ENCODE peak calls at places on chromosomes 16 and 17, in five cellular contexts. H is lower leg skin, V is uterus, W is GM12892, O is sigmoid colon. S is an unnamed sample.

GRCh38 chr17:65627892-65628622 is 66.6 kb upstream of the AXIN2 start:
- DNase-seq in W (no peak), V (peak; percentile 31), H (no peak), O (peak; percentile 79), S (peak; percentile 64)

GRCh38 chr16:56355786-56356275 is 69.5 kb downstream of the AMFR start:
- DNase-seq in H (no peak), V (peak; percentile 11), W (no peak), O (peak; percentile 64), S (no peak)

GRCh38 chr16:67114793-67115192 is 5.1 kb downstream of the PHAF1 start:
- DNase-seq in O (no peak), H (no peak), V (no peak), W (no peak), S (no peak)

GRCh38 chr17:418421-418751 is 65.8 kb upstream of the RPH3AL start:
- DNase-seq in V (no peak), H (no peak), W (no peak), O (no peak), S (no peak)

GRCh38 chr16:21156767-21157467 is 1.6 kb upstream of the LDAF1 start:
- DNase-seq in H (peak; percentile 43), V (peak; percentile 32), W (peak; percentile 28), O (peak; percentile 69), S (peak; percentile 76)

GRCh38 chr17:64261422-64262124 is 1.5 kb downstream of the TEX2 start:
- DNase-seq in H (no peak), V (no peak), O (no peak), W (no peak), S (no peak)

GRCh38 chr17:76872221-76872873 is 4.1 kb downstream of the MGAT5B start:
- DNase-seq in W (no peak), H (no peak), O (no peak), V (no peak), S (peak; percentile 100)

GRCh38 chr16:58551496-58551895 is 36.2 kb downstream of the SETD6 start:
- DNase-seq in O (no peak), W (no peak), V (no peak), H (no peak), S (no peak)

GRCh38 chr16:80084614-80085013 is 456.2 kb upstream of the DYNLRB2 start:
- DNase-seq in H (peak; percentile 66), W (no peak), O (peak; percentile 82), V (peak; percentile 62), S (no peak)

GRCh38 chr17:80624864-80625263 is 80.2 kb downstream of the RPTOR start:
- DNase-seq in V (no peak), H (no peak), O (no peak), W (no peak), S (no peak)

GRCh38 chr16:17134586-17134985 is 336.2 kb downstream of the XYLT1 start:
- DNase-seq in O (no peak), V (no peak), W (peak; percentile 68), H (no peak), S (no peak)

GRCh38 chr16:1929105-1929504 is 10.9 kb upstream of the HS3ST6 start:
- DNase-seq in O (no peak), H (no peak), V (peak; percentile 47), W (no peak), S (peak; percentile 77)

GRCh38 chr17:70107441-70107840 is 32.4 kb downstream of the KCNJ16 start:
- DNase-seq in O (no peak), W (no peak), H (no peak), V (no peak), S (no peak)

GRCh38 chr17:63399316-63399715 is 46.8 kb downstream of the CYB561 start:
- DNase-seq in W (no peak), H (no peak), O (no peak), V (no peak), S (no peak)

GRCh38 chr16:6231351-6231750 is 1101.3 kb upstream of the RBFOX1 start:
- DNase-seq in V (no peak), O (no peak), H (no peak), W (no peak), S (no peak)

GRCh38 chr16:29708917-29709600 is 30.1 kb downstream of the QPRT start:
- DNase-seq in H (no peak), W (no peak), O (no peak), V (no peak), S (no peak)

GRCh38 chr17:18181358-18181757 is 2.3 kb upstream of the ALKBH5 start:
- DNase-seq in H (no peak), O (no peak), V (peak; percentile 59), W (no peak), S (peak; percentile 69)

GRCh38 chr17:58004060-58004459 is 3.0 kb downstream of the SRSF1 start:
- DNase-seq in H (no peak), O (no peak), V (no peak), W (no peak), S (no peak)

GRCh38 chr17:27564463-27564862 is 66.5 kb upstream of the LGALS9 start:
- DNase-seq in O (no peak), V (no peak), H (no peak), W (no peak), S (no peak)

GRCh38 chr17:82065193-82065637 is 389 bp downstream of the DUS1L start:
- DNase-seq in H (no peak), W (no peak), V (no peak), O (no peak), S (peak; percentile 65)

GRCh38 chr17:17448723-17449122 is 28.1 kb upstream of the MED9 start:
- DNase-seq in W (no peak), H (no peak), O (no peak), V (no peak), S (no peak)

DNA sequence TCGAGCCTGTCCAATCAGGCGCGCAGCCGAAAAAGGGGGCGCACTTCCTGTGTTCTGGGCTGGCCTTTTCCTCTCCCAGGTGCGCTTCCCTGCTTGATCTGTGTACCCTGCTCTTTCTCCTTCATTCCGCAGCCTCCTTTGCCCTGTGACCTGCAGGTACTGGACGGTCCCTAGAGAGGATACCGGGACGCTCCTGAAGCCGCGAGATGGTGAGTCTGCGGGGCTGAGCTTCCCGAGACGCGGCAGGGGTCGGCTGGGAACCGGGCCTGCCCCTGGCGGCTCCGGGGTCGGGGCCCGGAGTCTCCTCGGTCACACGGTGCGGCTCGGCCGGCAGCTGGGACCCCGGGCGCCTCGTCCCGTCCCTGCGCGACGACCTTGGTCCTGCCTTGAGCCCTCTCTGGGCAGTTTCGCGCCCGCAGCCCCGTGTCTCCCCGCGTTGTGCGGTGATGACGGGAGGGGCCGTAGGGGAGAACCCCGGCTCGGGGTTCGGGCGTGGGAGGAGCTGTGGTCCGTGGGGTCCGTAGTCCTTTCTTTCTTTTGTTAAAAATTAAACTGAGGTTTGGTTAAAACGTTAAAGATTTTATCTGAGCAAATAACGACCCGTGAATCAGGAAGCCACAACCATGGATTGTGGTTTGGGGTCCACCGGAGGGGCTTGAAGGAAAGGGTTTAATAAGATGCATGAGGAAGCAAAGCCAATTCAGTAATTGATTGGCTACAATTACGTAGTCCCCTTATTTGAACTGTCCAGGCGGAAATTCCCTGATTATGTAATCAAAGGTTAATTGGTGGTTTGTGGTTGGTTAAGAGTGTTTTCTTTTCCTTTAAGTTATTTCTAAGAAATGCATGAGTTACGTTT is 172.8 kb upstream of the ZNF267 start:
- DNase-seq in V (peak; percentile 81), H (peak; percentile 69), O (peak; percentile 91), W (peak; percentile 41), S (peak; percentile 53)
- TF ChIP-seq POLR2A in V (no peak), H (no peak), O (no peak), W (peak; percentile 55), S (no peak)

GRCh38 chr17:43211480-43212402 is at the start of gene TMEM106A:
- DNase-seq in H (peak; percentile 59), O (peak; percentile 93), V (peak; percentile 83), W (peak; percentile 85), S (peak; percentile 86)
- TF ChIP-seq POLR2A in H (no peak), O (no peak), V (peak; percentile 15), W (peak; percentile 73), S (peak; percentile 57)

DNA sequence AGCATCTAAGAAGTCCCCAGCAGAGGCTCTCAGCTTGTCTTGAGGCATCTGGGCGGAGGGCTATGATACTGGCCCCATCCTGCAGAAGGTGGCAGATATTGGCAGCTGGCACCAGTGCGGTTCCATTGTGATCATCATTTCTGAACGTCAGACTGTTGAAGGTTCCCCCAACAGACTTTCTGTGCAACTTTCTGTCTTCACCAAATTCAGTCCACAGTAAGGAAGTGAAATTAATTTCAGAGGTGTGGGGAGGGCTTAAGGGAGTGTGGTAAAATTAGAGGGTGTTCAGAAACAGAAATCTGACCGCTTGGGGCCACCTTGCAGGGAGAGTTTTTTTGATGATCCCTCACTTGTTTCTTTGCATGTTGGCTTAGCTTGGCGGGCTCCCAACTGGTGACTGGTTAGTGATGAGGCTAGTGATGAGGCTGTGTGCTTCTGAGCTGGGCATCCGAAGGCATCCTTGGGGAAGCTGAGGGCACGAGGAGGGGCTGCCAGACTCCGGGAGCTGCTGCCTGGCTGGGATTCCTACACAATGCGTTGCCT is at the start of gene CIITA:
- DNase-seq in W (peak; percentile 63), O (peak; percentile 87), V (no peak), H (peak; percentile 73), S (peak; percentile 86)
- TF ChIP-seq POLR2A in W (peak; percentile 85), O (no peak), V (no peak), H (no peak), S (no peak)

GRCh38 chr16:76182092-76182635 is 95.0 kb upstream of the CNTNAP4 start:
- DNase-seq in W (no peak), O (no peak), V (no peak), H (no peak), S (no peak)
- TF ChIP-seq POLR2A in W (no peak), O (no peak), V (no peak), H (no peak), S (no peak)

S was measured in H54.